ENCODE peak calls at places on chromosomes 2 and 18, in four cellular contexts. A is H54, S is tibial nerve, Y is uterus. L is an unnamed sample.

GRCh38 chr2:240431276-240431662 is 4.2 kb upstream of the GPC1 start:
- DNase-seq in A (no peak), S (peak; percentile 6), Y (no peak), L (no peak)

GRCh38 chr2:240567137-240567871 is 980 bp upstream of the RNPEPL1 start:
- DNase-seq in A (no peak), S (peak; percentile 13), Y (peak; percentile 31), L (peak; percentile 46)

GRCh38 chr2:240926516-240927389 is 20.6 kb downstream of the CROCC2 start:
- DNase-seq in A (no peak), S (peak; percentile 11), Y (peak; percentile 11), L (no peak)

GRCh38 chr2:131123192-131123591 is 18.1 kb downstream of the PLEKHB2 start:
- DNase-seq in A (no peak), S (no peak), Y (no peak), L (no peak)

GRCh38 chr2:46769809-46770208 is 145.8 kb downstream of the MCFD2 start:
- DNase-seq in A (no peak), S (no peak), Y (no peak), L (no peak)

GRCh38 chr2:161625996-161626395 is 1.8 kb downstream of the SLC4A10 start:
- DNase-seq in A (no peak), S (no peak), Y (no peak), L (no peak)

GRCh38 chr2:121858406-121858805 is 103.0 kb downstream of the TSN start:
- DNase-seq in A (no peak), S (no peak), Y (no peak), L (no peak)

GRCh38 chr2:151728736-151729415 is 5.4 kb downstream of the NEB start:
- DNase-seq in A (no peak), S (no peak), Y (no peak), L (no peak)

GRCh38 chr2:158321264-158321663 is 135.3 kb downstream of the CCDC148 start:
- DNase-seq in A (no peak), S (no peak), Y (no peak), L (peak; percentile 2)

GRCh38 chr2:186862869-186863709 is 14.1 kb upstream of the ZSWIM2 start:
- DNase-seq in A (no peak), S (no peak), Y (no peak), L (peak; percentile 56)

GRCh38 chr2:215362562-215362904 is 50.7 kb downstream of the ATIC start:
- DNase-seq in A (no peak), S (no peak), Y (no peak), L (no peak)

GRCh38 chr18:49359732-49360444 is 100.6 kb downstream of the DYM start:
- DNase-seq in A (no peak), S (no peak), Y (no peak), L (no peak)

GRCh38 chr2:223993634-223994232 is 36.5 kb downstream of the MRPL44 start:
- DNase-seq in A (peak; percentile 56), S (peak; percentile 55), Y (peak; percentile 39), L (peak; percentile 86)

GRCh38 chr2:102142829-102143449 is 393 bp downstream of the IL1R1 start:
- DNase-seq in A (no peak), S (no peak), Y (no peak), L (no peak)

GRCh38 chr2:102141011-102141914 is 1.3 kb upstream of the IL1R1 start:
- DNase-seq in A (no peak), S (no peak), Y (peak; percentile 29), L (no peak)

GRCh38 chr2:102143450-102143985 is 972 bp downstream of the IL1R1 start:
- DNase-seq in A (no peak), S (no peak), Y (peak; percentile 31), L (no peak)

GRCh38 chr2:102140367-102140766 is 2.2 kb upstream of the IL1R1 start:
- DNase-seq in A (no peak), S (no peak), Y (no peak), L (no peak)

GRCh38 chr2:102141915-102142828 is at the start of gene IL1R1:
- DNase-seq in A (peak; percentile 30), S (peak; percentile 51), Y (peak; percentile 86), L (peak; percentile 29)
- TF ChIP-seq POLR2A in A (no peak), S (peak; percentile 53), Y (peak; percentile 74), L (no peak)

GRCh38 chr2:113117594-113118262 is 9.7 kb upstream of the IL1RN start:
- DNase-seq in A (no peak), S (no peak), Y (no peak), L (peak; percentile 96)
- TF ChIP-seq POLR2A in A (no peak), S (no peak), Y (no peak), L (peak; percentile 79)

GRCh38 chr18:58538604-58539386 is 90.1 kb downstream of the ALPK2 start:
- DNase-seq in A (no peak), S (no peak), Y (no peak), L (no peak)
- TF ChIP-seq POLR2A in A (no peak), S (no peak), Y (no peak), L (no peak)

GRCh38 chr2:145016711-145017110 is 496.8 kb upstream of the ZEB2 start:
- DNase-seq in A (no peak), S (no peak), Y (no peak), L (no peak)

GRCh38 chr2:145012806-145013205 is 492.9 kb upstream of the ZEB2 start:
- DNase-seq in A (no peak), S (no peak), Y (no peak), L (no peak)

GRCh38 chr2:145015561-145015960 is 495.6 kb upstream of the ZEB2 start:
- DNase-seq in A (no peak), S (no peak), Y (no peak), L (no peak)

GRCh38 chr2:145010635-145011034 is 490.7 kb upstream of the ZEB2 start:
- DNase-seq in A (no peak), S (no peak), Y (no peak), L (no peak)

DNA sequence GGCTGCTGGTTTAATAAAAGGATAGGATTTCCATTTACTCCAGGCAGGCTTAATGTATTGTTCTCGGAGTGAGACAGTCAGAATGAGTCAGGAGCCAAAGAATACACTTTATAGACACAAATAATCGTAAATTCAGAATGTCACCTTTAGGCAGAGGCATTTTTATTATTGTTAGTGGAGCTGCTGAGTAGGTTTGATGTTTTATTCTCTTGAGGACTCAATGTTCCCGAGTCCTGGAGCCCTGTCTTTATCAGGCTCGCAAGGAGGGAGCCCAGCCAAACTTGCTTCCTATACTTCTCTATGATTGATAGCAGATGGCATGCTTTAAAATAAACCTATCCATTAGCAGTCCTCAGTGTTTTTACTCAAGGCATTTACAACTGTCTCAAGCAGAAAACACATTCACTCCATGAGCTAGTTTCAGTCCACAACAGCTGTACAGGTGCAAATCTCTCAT is 492.3 kb upstream of the ZEB2 start:
- DNase-seq in A (no peak), S (no peak), Y (no peak), L (no peak)
- TF ChIP-seq POLR2A in A (no peak), S (no peak), Y (no peak), L (no peak)

DNA sequence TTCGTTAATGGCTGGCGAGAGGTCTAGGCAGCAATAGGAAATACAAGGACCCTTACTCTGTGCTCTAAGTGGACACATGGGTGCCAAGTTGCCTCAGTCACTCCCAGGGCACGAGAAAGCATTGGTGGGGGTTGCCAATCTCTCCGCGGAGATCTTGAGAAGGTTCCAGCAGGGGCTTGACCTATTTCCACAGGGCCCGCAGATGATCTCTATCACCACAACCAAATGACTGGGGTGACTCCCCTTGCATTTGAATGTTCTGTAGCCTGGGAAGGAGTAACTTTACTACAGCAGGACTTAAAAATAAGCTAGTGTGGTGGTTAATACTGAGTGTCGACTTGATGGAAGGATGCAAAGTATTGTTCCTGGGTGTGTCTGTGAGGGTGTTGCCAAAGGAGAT is 8.1 kb downstream of the CDC42EP3 start:
- DNase-seq in A (no peak), S (no peak), Y (no peak), L (no peak)
- TF ChIP-seq POLR2A in A (no peak), S (no peak), Y (no peak), L (no peak)

GRCh38 chr2:42824454-42824807 is 32.0 kb upstream of the HAAO start:
- DNase-seq in A (no peak), S (no peak), Y (no peak), L (no peak)

GRCh38 chr2:42828487-42829416 is 36.4 kb upstream of the HAAO start:
- DNase-seq in A (peak; percentile 73), S (peak; percentile 72), Y (peak; percentile 86), L (peak; percentile 84)

GRCh38 chr2:42830922-42831574 is 38.7 kb upstream of the HAAO start:
- DNase-seq in A (no peak), S (no peak), Y (no peak), L (no peak)

GRCh38 chr2:42829556-42830510 is 37.5 kb upstream of the HAAO start:
- DNase-seq in A (no peak), S (no peak), Y (no peak), L (no peak)

DNA sequence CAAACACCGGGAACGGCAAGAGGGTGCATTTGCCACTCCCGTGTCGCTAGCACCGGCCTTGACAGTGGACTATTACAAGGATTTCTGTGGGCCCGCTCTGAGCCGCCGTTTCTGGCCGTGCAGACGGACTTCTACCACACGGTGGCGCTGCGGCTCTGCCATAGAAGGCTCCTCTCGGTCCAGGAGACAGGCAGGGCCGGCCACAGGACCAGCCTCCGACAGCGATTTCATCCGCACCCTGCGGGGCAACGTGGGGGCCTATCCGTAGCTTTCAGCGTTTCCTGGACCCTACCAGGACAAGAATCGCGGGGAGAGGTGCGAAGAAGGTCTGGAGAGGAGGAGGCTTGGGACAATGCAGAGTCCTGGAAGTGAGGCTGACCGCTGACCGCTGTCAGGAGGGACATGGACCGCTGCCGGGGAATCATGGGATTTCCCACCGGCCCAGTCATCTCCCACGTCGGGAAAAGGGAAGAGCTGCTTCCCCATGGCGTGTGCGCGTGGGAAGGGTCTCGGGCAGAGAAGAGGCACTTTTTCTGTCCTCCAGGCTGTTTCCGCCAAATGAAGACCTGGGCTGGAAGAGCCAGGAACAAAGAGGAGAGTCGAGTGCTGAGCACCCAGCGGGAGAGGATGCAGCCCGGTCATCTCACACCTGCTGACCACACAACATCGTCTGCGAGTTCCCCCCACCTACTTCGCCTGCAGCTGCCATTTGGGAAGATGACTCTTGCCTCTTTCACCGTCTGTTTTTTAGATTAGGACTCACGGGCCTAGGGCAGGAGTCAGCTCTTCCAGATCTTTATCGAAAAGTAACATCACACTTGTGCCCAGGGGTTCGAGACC is 35.5 kb upstream of the HAAO start:
- DNase-seq in A (peak; percentile 66), S (peak; percentile 90), Y (peak; percentile 94), L (peak; percentile 81)
- TF ChIP-seq POLR2A in A (no peak), S (no peak), Y (no peak), L (no peak)

DNA sequence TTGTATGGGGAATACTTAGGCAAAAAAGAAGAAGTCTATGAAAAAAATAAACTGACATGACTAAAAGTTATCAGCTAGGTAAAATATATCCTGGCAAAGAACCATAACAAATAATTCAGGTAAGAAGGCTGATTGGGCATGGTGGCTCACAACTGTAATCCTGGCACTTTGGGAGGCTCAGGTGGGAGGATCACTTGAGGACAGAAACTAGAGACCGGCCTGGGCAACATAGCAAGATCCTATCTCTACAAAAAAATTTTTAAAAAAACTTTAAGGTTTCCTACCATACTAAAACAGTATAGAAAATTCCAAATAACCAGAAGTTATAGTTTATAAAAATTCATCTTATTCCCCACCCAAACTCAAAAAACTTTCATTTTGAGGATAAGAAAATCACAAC is 10.8 kb downstream of the NCKAP1 start:
- DNase-seq in A (no peak), S (no peak), Y (no peak), L (no peak)
- TF ChIP-seq POLR2A in A (no peak), S (no peak), Y (no peak), L (no peak)